ENCODE peak calls at places on chromosomes 6 and 20, in five cellular contexts. I is psoas muscle; W is effector memory CD4-positive, alpha-beta T cell; O is gastrocnemius medialis; X is CD8-positive, alpha-beta T cell. P is an unnamed sample. For H3K4me1 and H3K36me3, the result is how much of the 10 kb centered on the place peaks cover.

GRCh38 chr20:60993647-60994046 is 258.4 kb upstream of the CDH4 start:
- DNase-seq in I (no peak), W (no peak), O (no peak), X (no peak), P (no peak)

GRCh38 chr20:44033344-44033743 is 118.7 kb downstream of the TOX2 start:
- DNase-seq in I (no peak), W (no peak), O (no peak), X (peak), P (peak)

GRCh38 chr6:53639520-53639919 is 26.0 kb downstream of the KLHL31 start:
- DNase-seq in I (no peak), W (no peak), O (no peak), X (no peak), P (no peak)

GRCh38 chr6:152472325-152472724 is 164.8 kb downstream of the SYNE1 start:
- DNase-seq in I (no peak), W (no peak), O (no peak), X (no peak), P (no peak)

GRCh38 chr6:25945175-25945574 is 14.7 kb upstream of the SLC17A2 start:
- DNase-seq in I (no peak), W (no peak), O (no peak), X (no peak), P (no peak)

GRCh38 chr6:75532521-75532920 is 38.9 kb upstream of the FILIP1 start:
- DNase-seq in I (no peak), W (no peak), O (no peak), X (no peak), P (no peak)

GRCh38 chr6:24982231-24982630 is 46.5 kb upstream of the RIPOR2 start:
- DNase-seq in I (no peak), W (no peak), O (no peak), X (no peak), P (no peak)

GRCh38 chr6:34237316-34237721 is 646 bp downstream of the HMGA1 start:
- DNase-seq in I (peak), W (no peak), O (no peak), X (no peak), P (peak)

GRCh38 chr6:125300992-125301434 is 754 bp downstream of the HDDC2 start:
- DNase-seq in I (no peak), W (no peak), O (no peak), X (no peak), P (peak)

GRCh38 chr6:79989641-79990040 is 14.8 kb upstream of the TTK start:
- DNase-seq in I (no peak), W (no peak), O (no peak), X (no peak), P (no peak)

GRCh38 chr6:138673317-138674014 is 100.1 kb upstream of the CCDC28A start:
- DNase-seq in I (no peak), W (no peak), O (no peak), X (no peak), P (no peak)

GRCh38 chr6:129590408-129591022 is 119.5 kb downstream of the ARHGAP18 start:
- DNase-seq in I (no peak), W (no peak), O (no peak), X (no peak), P (no peak)

GRCh38 chr6:72580281-72580940 is 41.5 kb upstream of the KCNQ5 start:
- DNase-seq in I (no peak), W (no peak), O (no peak), X (no peak), P (no peak)

GRCh38 chr6:110590821-110591351 is 114.5 kb upstream of the SLC22A16 start:
- DNase-seq in I (no peak), W (no peak), O (no peak), X (no peak), P (no peak)

GRCh38 chr6:144215402-144215931 is 65.2 kb downstream of the STX11 start:
- DNase-seq in I (peak), W (no peak), O (no peak), X (peak), P (no peak)

GRCh38 chr6:12172572-12172971 is 117.6 kb upstream of the EDN1 start:
- DNase-seq in I (no peak), W (no peak), O (no peak), X (no peak), P (no peak)

GRCh38 chr20:58854638-58855471 is 2.3 kb downstream of the GNAS start:
- DNase-seq in I (no peak), W (no peak), O (no peak), X (no peak), P (no peak)

GRCh38 chr20:43947316-43947710 is 32.7 kb downstream of the TOX2 start:
- DNase-seq in I (no peak), W (no peak), O (no peak), X (no peak), P (no peak)

GRCh38 chr6:82083646-82084045 is 163.9 kb downstream of the IBTK start:
- DNase-seq in I (no peak), W (no peak), O (no peak), X (no peak), P (no peak)

GRCh38 chr20:41811456-41811855 is 193.3 kb upstream of the CHD6 start:
- DNase-seq in I (no peak), W (no peak), O (no peak), X (no peak), P (no peak)

GRCh38 chr20:54342258-54342782 is 133.1 kb upstream of the DOK5 start:
- DNase-seq in I (no peak), W (no peak), O (no peak), X (no peak), P (no peak)

GRCh38 chr6:105995403-105995699 is 90.8 kb upstream of the PRDM1 start:
- DNase-seq in I (no peak), W (no peak), O (no peak), X (no peak), P (no peak)

GRCh38 chr20:38173237-38174156 is 8.4 kb upstream of the TGM2 start:
- DNase-seq in I (no peak), W (no peak), O (no peak), X (no peak), P (peak)

GRCh38 chr6:24614048-24614420 is 32.0 kb downstream of the KIAA0319 start:
- DNase-seq in I (no peak), W (no peak), O (no peak), X (no peak), P (no peak)

GRCh38 chr6:49553353-49553752 is 2.9 kb downstream of the C6orf141 start:
- DNase-seq in I (no peak), W (no peak), O (no peak), X (no peak), P (no peak)

GRCh38 chr6:11618533-11618932 is 81.0 kb downstream of the TMEM170B start:
- DNase-seq in I (no peak), W (no peak), O (no peak), X (no peak), P (no peak)

GRCh38 chr6:167094820-167095637 is 27.9 kb upstream of the CCR6 start:
- DNase-seq in I (no peak), W (no peak), O (no peak), X (no peak), P (no peak)
- H3K27ac ChIP-seq in I (no peak), W (peak), O (no peak), X (no peak), P (no peak)

GRCh38 chr6:108591040-108591816 is 30.5 kb downstream of the FOXO3 start:
- DNase-seq in I (no peak), W (no peak), O (no peak), X (no peak), P (no peak)

GRCh38 chr6:108585921-108586320 is 25.2 kb downstream of the FOXO3 start:
- DNase-seq in I (no peak), W (no peak), O (no peak), X (no peak), P (no peak)

GRCh38 chr6:108587258-108588059 is 26.7 kb downstream of the FOXO3 start:
- DNase-seq in I (no peak), W (no peak), O (no peak), X (no peak), P (no peak)

GRCh38 chr6:108588586-108588985 is 27.9 kb downstream of the FOXO3 start:
- DNase-seq in I (peak), W (no peak), O (no peak), X (no peak), P (no peak)

GRCh38 chr6:108589244-108589730 is 28.6 kb downstream of the FOXO3 start:
- DNase-seq in I (peak), W (no peak), O (peak), X (no peak), P (peak)
- H3K4me1 ChIP-seq in I (half or more), W (under half), O (half or more), X (under half), P (half or more)

GRCh38 chr20:5567644-5568043 is 182.6 kb upstream of the SHLD1 start:
- DNase-seq in I (no peak), W (no peak), O (no peak), X (no peak), P (no peak)
- H3K36me3 ChIP-seq in I (half or more), W (half or more), O (under half), X (under half), P (half or more)

DNA sequence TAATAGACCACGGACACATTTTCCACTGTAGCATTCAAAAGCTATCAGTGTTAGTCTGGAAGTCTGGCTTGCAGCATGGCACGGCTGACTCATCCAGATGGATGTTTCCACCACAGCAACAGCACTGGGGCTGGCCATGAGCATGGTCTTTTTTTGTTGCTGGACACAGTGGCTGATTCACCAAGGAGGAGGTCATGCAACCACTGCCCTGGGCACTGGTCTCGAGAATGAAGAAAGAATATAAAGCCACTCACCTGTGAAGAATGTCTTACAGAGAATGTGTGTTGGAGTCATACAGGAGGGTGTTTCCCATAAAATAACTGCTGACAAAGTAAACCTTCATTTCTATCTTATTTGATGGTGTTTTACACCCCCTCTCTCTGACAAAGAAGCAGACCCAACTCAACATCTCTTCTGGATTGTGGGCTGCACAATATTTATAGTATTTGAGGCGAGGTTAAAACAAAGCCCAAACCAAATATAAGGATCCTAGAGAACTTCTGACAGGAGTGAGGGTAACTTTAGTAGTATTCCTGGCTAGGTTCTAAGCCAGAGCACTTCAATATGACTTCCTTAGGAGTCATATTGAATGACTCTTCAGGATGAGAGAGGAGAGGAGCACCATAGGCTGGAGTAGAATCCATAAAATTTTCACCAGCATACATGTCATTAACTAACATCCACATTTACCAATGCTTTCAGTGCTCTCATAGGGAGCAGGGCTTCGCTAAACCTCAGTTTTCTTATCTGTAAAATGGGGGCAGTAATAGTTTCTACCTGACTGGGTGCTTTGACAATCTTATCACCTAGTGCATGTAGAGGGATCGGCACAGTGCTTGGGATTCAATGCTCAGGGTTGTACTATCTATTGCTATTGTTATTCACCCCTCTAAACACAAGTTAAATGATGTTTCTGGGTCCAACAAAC is 121.4 kb downstream of the KIF13A start:
- DNase-seq in I (peak), W (no peak), O (peak), X (no peak), P (peak)
- H3K27ac ChIP-seq in I (peak), W (no peak), O (peak), X (no peak), P (peak)

GRCh38 chr6:85451586-85452306 is 1.9 kb downstream of the NT5E start:
- DNase-seq in I (no peak), W (no peak), O (no peak), X (no peak), P (no peak)

GRCh38 chr6:85452441-85452881 is 2.6 kb downstream of the NT5E start:
- DNase-seq in I (no peak), W (no peak), O (no peak), X (no peak), P (no peak)

GRCh38 chr6:85453490-85453889 is 3.6 kb downstream of the NT5E start:
- DNase-seq in I (no peak), W (no peak), O (no peak), X (peak), P (no peak)

GRCh38 chr6:85450578-85450884 is 648 bp downstream of the NT5E start:
- DNase-seq in I (no peak), W (no peak), O (no peak), X (no peak), P (no peak)

DNA sequence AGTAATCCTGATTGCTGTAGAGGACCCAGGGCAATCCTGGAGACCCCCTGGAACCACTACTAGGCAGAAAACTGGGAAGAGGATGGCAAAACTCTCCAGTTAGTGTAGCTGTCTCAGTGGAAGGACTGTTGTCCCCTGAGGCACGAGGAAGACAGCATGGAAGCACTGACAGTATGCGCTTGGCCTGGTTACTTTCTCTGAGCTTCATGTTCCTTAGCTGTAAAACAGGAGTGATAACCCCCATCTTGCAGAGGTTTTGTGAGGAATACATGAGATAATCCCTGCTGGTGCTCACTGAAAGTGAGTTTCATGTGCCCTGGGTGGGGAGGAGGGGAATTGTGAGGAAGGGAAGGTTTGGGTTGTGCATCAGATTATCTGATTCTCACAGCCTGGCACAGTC is 3.2 kb downstream of the NT5E start:
- DNase-seq in I (no peak), W (no peak), O (no peak), X (no peak), P (no peak)
- H3K4me1 ChIP-seq in I (under half), W (under half), O (under half), X (half or more), P (under half)

GRCh38 chr20:62304331-62305148 is 1.7 kb downstream of the ADRM1 start:
- DNase-seq in I (no peak), W (no peak), O (no peak), X (no peak), P (no peak)
- H3K36me3 ChIP-seq in I (half or more), W (under half), O (under half), X (under half), P (under half)

GRCh38 chr20:35039146-35039545 is 53.5 kb downstream of the TRPC4AP start:
- DNase-seq in I (no peak), W (no peak), O (no peak), X (no peak), P (no peak)
- H3K27ac ChIP-seq in I (no peak), W (no peak), O (no peak), X (no peak), P (no peak)